ENCODE peak calls at places on chromosomes 7 and 10, in four cellular contexts. One of them, this sample, is unnamed.

GRCh38 chr10:62772186-62772950 is 32.2 kb upstream of the ADO start:
- DNase-seq in EH: peak; percentile 8
- DNase-seq in body of pancreas: no peak
- DNase-seq in pulmonary artery endothelial cell: no peak
- DNase-seq in this sample: no peak

GRCh38 chr10:97411411-97411810 is 10.3 kb upstream of the RRP12 start:
- DNase-seq in EH: peak; percentile 26
- DNase-seq in body of pancreas: no peak
- DNase-seq in pulmonary artery endothelial cell: no peak
- DNase-seq in this sample: no peak

GRCh38 chr10:10389182-10389581 is 628.5 kb upstream of the CELF2 start:
- DNase-seq in EH: no peak
- DNase-seq in body of pancreas: no peak
- DNase-seq in pulmonary artery endothelial cell: no peak
- DNase-seq in this sample: no peak

GRCh38 chr7:111370002-111370401 is 192.3 kb downstream of the IMMP2L start:
- DNase-seq in EH: peak; percentile 16
- DNase-seq in body of pancreas: no peak
- DNase-seq in pulmonary artery endothelial cell: no peak
- DNase-seq in this sample: no peak

GRCh38 chr10:132296671-132297443 is 10.9 kb downstream of the STK32C start:
- DNase-seq in EH: no peak
- DNase-seq in body of pancreas: no peak
- DNase-seq in pulmonary artery endothelial cell: no peak
- DNase-seq in this sample: peak; percentile 59

GRCh38 chr10:93383562-93383981 is 98.6 kb downstream of the MYOF start:
- DNase-seq in EH: peak; percentile 100
- DNase-seq in body of pancreas: no peak
- DNase-seq in pulmonary artery endothelial cell: no peak
- DNase-seq in this sample: no peak

GRCh38 chr7:2520808-2521146 is 1.2 kb downstream of the LFNG start:
- DNase-seq in EH: peak; percentile 47
- DNase-seq in body of pancreas: no peak
- DNase-seq in pulmonary artery endothelial cell: no peak
- DNase-seq in this sample: no peak

GRCh38 chr10:75853085-75853484 is 421.7 kb downstream of the LRMDA start:
- DNase-seq in EH: no peak
- DNase-seq in body of pancreas: no peak
- DNase-seq in pulmonary artery endothelial cell: no peak
- DNase-seq in this sample: no peak

GRCh38 chr10:80357000-80357803 is 621 bp downstream of the DYDC2 start:
- DNase-seq in EH: no peak
- DNase-seq in body of pancreas: peak; percentile 13
- DNase-seq in pulmonary artery endothelial cell: no peak
- DNase-seq in this sample: no peak

GRCh38 chr10:67664936-67665335 is 31.1 kb downstream of the CTNNA3 start:
- DNase-seq in EH: no peak
- DNase-seq in body of pancreas: no peak
- DNase-seq in pulmonary artery endothelial cell: no peak
- DNase-seq in this sample: no peak

GRCh38 chr10:63829573-63830149 is 308.5 kb downstream of the REEP3 start:
- DNase-seq in EH: no peak
- DNase-seq in body of pancreas: no peak
- DNase-seq in pulmonary artery endothelial cell: no peak
- DNase-seq in this sample: no peak

GRCh38 chr7:26686448-26686981 is 177.9 kb downstream of the SKAP2 start:
- DNase-seq in EH: peak; percentile 54
- DNase-seq in body of pancreas: no peak
- DNase-seq in pulmonary artery endothelial cell: no peak
- DNase-seq in this sample: no peak

This sample was measured in RWPE2.